ENCODE peak calls at places on chromosomes 5 and 9, in four cellular contexts. T is K562, P is A549, S is HepG2. I is an unnamed sample. For H3K4me1, the result is how much of the 10 kb centered on the place peaks cover.

GRCh38 chr9:78973906-78974305 is 597.9 kb upstream of the TLE4 start:
- DNase-seq in T (no peak), P (peak), S (no peak), I (no peak)

GRCh38 chr5:133273661-133274596 is 222.1 kb downstream of the HSPA4 start:
- DNase-seq in T (no peak), P (no peak), S (no peak), I (no peak)

GRCh38 chr9:134212809-134213507 is 48.6 kb upstream of the RNU6ATAC start:
- DNase-seq in T (no peak), P (no peak), S (no peak), I (no peak)

GRCh38 chr5:97043511-97043910 is 98.9 kb downstream of the LIX1 start:
- DNase-seq in T (no peak), P (no peak), S (no peak), I (no peak)

GRCh38 chr5:68652507-68652906 is 437.0 kb downstream of the PIK3R1 start:
- DNase-seq in T (no peak), P (peak), S (no peak), I (no peak)

GRCh38 chr9:4009006-4009511 is 290.8 kb downstream of the GLIS3 start:
- DNase-seq in T (no peak), P (no peak), S (no peak), I (no peak)

GRCh38 chr5:112142769-112143270 is 276.3 kb downstream of the EPB41L4A start:
- DNase-seq in T (no peak), P (no peak), S (no peak), I (peak)

GRCh38 chr9:14616188-14616982 is 76.8 kb downstream of the ZDHHC21 start:
- DNase-seq in T (peak), P (peak), S (peak), I (no peak)

GRCh38 chr9:3664044-3664443 is 138.2 kb upstream of the RFX3 start:
- DNase-seq in T (no peak), P (no peak), S (no peak), I (no peak)

GRCh38 chr9:10059044-10059443 is 553.8 kb downstream of the PTPRD start:
- DNase-seq in T (no peak), P (peak), S (no peak), I (no peak)

GRCh38 chr5:172736524-172737135 is 34.4 kb downstream of the DUSP1 start:
- DNase-seq in T (no peak), P (no peak), S (no peak), I (no peak)

GRCh38 chr5:115577741-115578140 is 24.5 kb downstream of the TICAM2 start:
- DNase-seq in T (no peak), P (no peak), S (no peak), I (no peak)

GRCh38 chr5:174177531-174177930 is 132.0 kb downstream of the NSG2 start:
- DNase-seq in T (no peak), P (no peak), S (no peak), I (no peak)
- H3K4me1 ChIP-seq in T (under half), P (under half), S (under half), I (under half)

GRCh38 chr5:80798633-80799032 is 143.8 kb upstream of the DHFR start:
- DNase-seq in T (no peak), P (no peak), S (no peak), I (no peak)

GRCh38 chr5:80797428-80798024 is 142.7 kb upstream of the DHFR start:
- DNase-seq in T (no peak), P (no peak), S (no peak), I (no peak)

GRCh38 chr5:80798166-80798565 is 143.4 kb upstream of the DHFR start:
- DNase-seq in T (no peak), P (no peak), S (no peak), I (no peak)

GRCh38 chr5:80799041-80799440 is 144.3 kb upstream of the DHFR start:
- DNase-seq in T (no peak), P (no peak), S (no peak), I (no peak)

GRCh38 chr5:80799573-80799972 is 144.8 kb upstream of the DHFR start:
- DNase-seq in T (no peak), P (no peak), S (no peak), I (no peak)
- TF ChIP-seq CHD4 in T (no peak), P (no peak), S (no peak), I (no peak)

GRCh38 chr5:139700711-139701693 is 52.9 kb downstream of the CXXC5 start:
- DNase-seq in T (peak), P (no peak), S (peak), I (no peak)
- H3K4me1 ChIP-seq in T (half or more), P (under half), S (half or more), I (under half)

DNA sequence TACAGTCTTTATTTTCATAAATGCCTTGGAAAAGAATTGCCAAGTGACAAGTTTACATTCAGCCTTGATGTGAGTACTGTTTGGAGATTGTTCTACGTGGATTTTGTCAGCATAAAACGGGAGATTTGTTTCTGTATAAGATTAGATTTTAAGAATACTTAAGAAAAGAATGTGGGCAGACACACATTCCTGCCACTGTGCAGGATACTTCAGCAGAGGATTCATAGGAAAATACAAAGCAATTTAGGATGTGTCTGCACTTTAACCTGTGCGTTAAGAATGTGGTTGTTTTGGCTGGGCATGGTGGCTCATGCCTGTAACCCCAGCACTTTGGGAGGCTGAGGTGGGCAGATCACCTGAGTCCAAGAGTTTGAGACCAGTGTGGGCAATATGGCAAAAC is 37.2 kb downstream of the GPR107 start:
- DNase-seq in T (no peak), P (no peak), S (no peak), I (no peak)
- TF ChIP-seq CHD4 in T (no peak), P (no peak), S (no peak), I (no peak)

GRCh38 chr5:139685886-139686285 is 37.7 kb downstream of the CXXC5 start:
- DNase-seq in T (no peak), P (no peak), S (no peak), I (no peak)

GRCh38 chr5:139688088-139688702 is 40.0 kb downstream of the CXXC5 start:
- DNase-seq in T (no peak), P (no peak), S (no peak), I (no peak)

GRCh38 chr5:139687656-139688055 is 39.5 kb downstream of the CXXC5 start:
- DNase-seq in T (no peak), P (no peak), S (no peak), I (no peak)

GRCh38 chr5:139686356-139686918 is 38.3 kb downstream of the CXXC5 start:
- DNase-seq in T (no peak), P (no peak), S (no peak), I (no peak)

DNA sequence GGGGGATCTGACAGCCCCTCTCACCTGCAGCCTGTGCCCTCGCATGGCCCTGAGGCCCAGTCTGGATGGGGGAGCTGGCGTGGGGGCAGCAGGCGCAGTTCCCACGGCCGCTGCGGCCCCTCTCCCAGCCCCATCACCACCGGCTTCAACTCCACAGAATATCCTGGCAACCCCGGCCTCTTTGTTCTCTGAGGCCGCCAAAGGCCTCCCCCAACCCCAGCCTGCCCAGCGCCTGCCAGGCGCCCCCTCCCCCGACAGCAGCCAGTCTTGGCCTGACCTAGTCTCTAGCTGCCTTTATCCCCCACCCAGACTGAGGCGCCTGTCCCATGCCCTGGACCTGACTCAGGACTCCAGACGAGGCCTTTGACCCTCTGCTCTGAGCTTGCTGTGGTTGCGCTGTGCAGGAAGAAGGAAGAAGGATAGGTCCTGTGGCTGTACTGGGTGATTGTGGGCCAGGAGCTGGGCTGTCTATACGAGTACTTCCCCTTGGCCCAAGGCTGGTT is 38.8 kb downstream of the CXXC5 start:
- DNase-seq in T (peak), P (no peak), S (no peak), I (no peak)
- H3K4me1 ChIP-seq in T (half or more), P (under half), S (half or more), I (under half)

GRCh38 chr9:129479217-129480011 is 141.5 kb downstream of the C9orf50 start:
- DNase-seq in T (no peak), P (no peak), S (peak), I (no peak)
- TF ChIP-seq CHD4 in T (no peak), P (no peak), S (peak), I (no peak)

GRCh38 chr5:3102531-3102930 is 351.1 kb upstream of the IRX2 start:
- DNase-seq in T (no peak), P (no peak), S (no peak), I (no peak)
- H3K4me1 ChIP-seq in T (under half), P (under half), S (under half), I (under half)

GRCh38 chr9:19552693-19553092 is 143.9 kb downstream of the ACER2 start:
- DNase-seq in T (no peak), P (no peak), S (no peak), I (no peak)
- TF ChIP-seq CHD4 in T (no peak), P (no peak), S (no peak), I (no peak)

GRCh38 chr5:143374496-143375217 is 28.8 kb downstream of the NR3C1 start:
- DNase-seq in T (no peak), P (no peak), S (no peak), I (no peak)

GRCh38 chr5:143372187-143372829 is 31.2 kb downstream of the NR3C1 start:
- DNase-seq in T (no peak), P (no peak), S (no peak), I (no peak)

GRCh38 chr5:143370440-143370839 is 33.0 kb downstream of the NR3C1 start:
- DNase-seq in T (no peak), P (no peak), S (no peak), I (no peak)

GRCh38 chr5:143376911-143377838 is 26.3 kb downstream of the NR3C1 start:
- DNase-seq in T (no peak), P (peak), S (no peak), I (no peak)

DNA sequence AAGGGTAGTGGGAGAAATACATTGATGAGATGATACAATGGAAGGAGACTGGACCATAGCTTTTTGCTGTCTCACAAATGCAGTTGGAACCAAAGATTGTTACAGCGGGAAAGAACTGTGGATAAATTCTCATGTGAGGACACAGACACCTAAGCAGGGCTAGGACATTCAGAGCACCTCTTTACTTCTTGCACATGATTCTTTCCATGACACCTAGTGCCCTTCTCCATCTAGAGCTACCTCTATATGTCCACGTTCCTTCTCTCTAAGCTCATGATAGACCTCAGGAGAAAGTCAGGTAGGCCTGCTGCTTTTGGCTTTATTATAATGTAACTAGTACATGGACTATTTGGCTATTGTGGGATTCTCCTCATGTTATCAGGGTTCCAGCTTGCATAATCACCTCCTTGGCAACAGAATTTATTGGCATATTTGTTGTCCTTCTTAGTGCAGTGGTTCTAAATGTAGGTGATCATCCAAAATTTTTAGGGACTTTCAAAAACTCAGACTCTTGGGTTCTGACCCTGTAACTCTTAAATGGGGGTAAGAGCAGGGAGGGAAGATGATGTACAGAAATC is 27.2 kb downstream of the NR3C1 start:
- DNase-seq in T (no peak), P (no peak), S (no peak), I (no peak)
- H3K4me1 ChIP-seq in T (under half), P (half or more), S (under half), I (under half)

GRCh38 chr5:43231977-43232376 is 40.0 kb downstream of the NIM1K start:
- DNase-seq in T (no peak), P (peak), S (no peak), I (no peak)
- TF ChIP-seq CHD4 in T (no peak), P (no peak), S (no peak), I (no peak)

I was measured in GM12878.